ENCODE peak calls at places on chromosomes 6 and 20, in five cellular contexts. One of them, this sample, is unnamed.

GRCh38 chr6:32868257-32868788 is 14.3 kb downstream of the PSMB9 start:
- DNase-seq in bronchial epithelial cell: peak; percentile 63
- DNase-seq in kidney: no peak
- DNase-seq in heart left ventricle: peak; percentile 79
- DNase-seq in astrocyte: peak; percentile 27
- DNase-seq in this sample: no peak

GRCh38 chr6:30763618-30764489 is 19.5 kb upstream of the IER3 start:
- DNase-seq in heart left ventricle: no peak
- DNase-seq in astrocyte: peak; percentile 87
- DNase-seq in bronchial epithelial cell: no peak
- DNase-seq in kidney: no peak
- DNase-seq in this sample: no peak

GRCh38 chr6:83709748-83710050 is 798 bp upstream of the SNAP91 start:
- DNase-seq in heart left ventricle: no peak
- DNase-seq in bronchial epithelial cell: no peak
- DNase-seq in astrocyte: no peak
- DNase-seq in kidney: no peak
- DNase-seq in this sample: no peak

GRCh38 chr6:15400572-15401004 is 154.7 kb downstream of the JARID2 start:
- DNase-seq in astrocyte: no peak
- DNase-seq in heart left ventricle: peak; percentile 79
- DNase-seq in kidney: no peak
- DNase-seq in bronchial epithelial cell: no peak
- DNase-seq in this sample: no peak

GRCh38 chr20:64077541-64077875 is 1.8 kb downstream of the RGS19 start:
- DNase-seq in bronchial epithelial cell: no peak
- DNase-seq in kidney: no peak
- DNase-seq in astrocyte: no peak
- DNase-seq in heart left ventricle: no peak
- DNase-seq in this sample: no peak

GRCh38 chr6:126267621-126268020 is 72.3 kb upstream of the CENPW start:
- DNase-seq in bronchial epithelial cell: no peak
- DNase-seq in astrocyte: peak; percentile 8
- DNase-seq in kidney: no peak
- DNase-seq in heart left ventricle: no peak
- DNase-seq in this sample: no peak

GRCh38 chr6:143546599-143546998 is 35.1 kb upstream of the FUCA2 start:
- DNase-seq in heart left ventricle: no peak
- DNase-seq in astrocyte: no peak
- DNase-seq in kidney: no peak
- DNase-seq in bronchial epithelial cell: no peak
- DNase-seq in this sample: no peak

GRCh38 chr20:25695532-25696383 is 895 bp downstream of the ZNF337 start:
- DNase-seq in kidney: no peak
- DNase-seq in bronchial epithelial cell: no peak
- DNase-seq in astrocyte: no peak
- DNase-seq in heart left ventricle: no peak
- DNase-seq in this sample: no peak

GRCh38 chr6:15253107-15254073 is 7.5 kb downstream of the JARID2 start:
- DNase-seq in astrocyte: no peak
- DNase-seq in kidney: no peak
- DNase-seq in bronchial epithelial cell: no peak
- DNase-seq in heart left ventricle: no peak
- DNase-seq in this sample: no peak

GRCh38 chr6:90053614-90054013 is 159.3 kb downstream of the GJA10 start:
- DNase-seq in heart left ventricle: no peak
- DNase-seq in astrocyte: no peak
- DNase-seq in bronchial epithelial cell: no peak
- DNase-seq in kidney: no peak
- DNase-seq in this sample: no peak

DNA sequence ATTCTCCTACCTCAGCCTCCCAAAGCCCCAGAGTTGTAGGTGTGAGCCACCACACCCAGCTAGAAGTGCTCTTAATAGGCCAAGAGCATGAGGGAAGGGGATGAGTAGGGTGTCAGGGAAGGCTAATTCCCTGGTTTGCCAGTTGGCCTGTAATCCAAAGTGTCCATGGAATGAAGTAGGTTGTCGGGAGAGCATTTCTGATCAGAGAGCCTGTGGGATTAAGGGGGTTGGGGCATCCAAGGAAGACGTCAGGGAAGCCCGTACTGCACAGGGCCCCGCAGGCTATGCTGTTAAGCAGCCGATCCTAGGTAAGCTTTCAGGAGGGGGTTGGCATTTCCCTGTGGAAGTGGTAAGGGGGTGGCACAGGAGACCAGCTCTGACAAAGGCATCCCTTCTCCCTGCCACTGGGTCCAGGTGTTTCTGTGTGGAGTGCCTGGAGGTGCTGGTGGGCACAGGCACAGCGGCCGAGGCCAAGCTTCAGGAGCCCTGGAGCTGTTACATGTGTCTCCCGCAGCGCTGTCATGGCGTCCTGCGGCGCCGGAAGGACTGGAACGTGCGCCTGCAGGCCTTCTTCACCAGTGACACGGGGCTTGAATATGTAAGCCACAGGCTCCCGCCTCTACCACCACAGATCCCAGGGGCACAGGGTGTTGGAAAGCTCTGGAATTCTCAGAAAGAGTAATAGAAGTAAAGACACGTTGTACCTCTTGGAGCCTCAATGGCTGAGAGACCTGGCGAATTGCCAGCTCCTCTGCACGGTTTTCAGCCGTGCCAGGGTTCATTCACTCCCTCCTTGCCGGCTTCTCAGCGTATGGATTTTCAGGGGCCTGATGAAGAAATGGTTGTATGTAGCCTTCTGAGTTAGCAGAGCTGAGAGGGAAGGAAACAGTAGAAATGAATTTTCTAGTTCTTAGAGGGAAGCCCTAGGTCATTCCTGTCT is 21.4 kb upstream of the MAPRE1 start:
- DNase-seq in bronchial epithelial cell: no peak
- DNase-seq in astrocyte: no peak
- DNase-seq in kidney: no peak
- DNase-seq in heart left ventricle: no peak
- DNase-seq in this sample: no peak
- H3K36me3 ChIP-seq in bronchial epithelial cell: no peaks in the 10 kb centered on the region
- H3K36me3 ChIP-seq in astrocyte: peaks cover 20% of the 10 kb centered on the region
- H3K36me3 ChIP-seq in kidney: peaks cover 6% of the 10 kb centered on the region
- H3K36me3 ChIP-seq in heart left ventricle: no peaks in the 10 kb centered on the region
- H3K36me3 ChIP-seq in this sample: peaks cover 3% of the 10 kb centered on the region

GRCh38 chr20:58448958-58449357 is 59.9 kb downstream of the VAPB start:
- DNase-seq in astrocyte: no peak
- DNase-seq in heart left ventricle: no peak
- DNase-seq in kidney: no peak
- DNase-seq in bronchial epithelial cell: no peak
- DNase-seq in this sample: no peak

GRCh38 chr20:58446264-58446937 is 57.4 kb downstream of the VAPB start:
- DNase-seq in astrocyte: no peak
- DNase-seq in bronchial epithelial cell: no peak
- DNase-seq in kidney: no peak
- DNase-seq in heart left ventricle: no peak
- DNase-seq in this sample: no peak

GRCh38 chr20:58447733-58448391 is 58.8 kb downstream of the VAPB start:
- DNase-seq in astrocyte: peak; percentile 19
- DNase-seq in heart left ventricle: no peak
- DNase-seq in bronchial epithelial cell: peak; percentile 51
- DNase-seq in kidney: no peak
- DNase-seq in this sample: no peak

GRCh38 chr20:58449703-58450138 is 60.7 kb downstream of the VAPB start:
- DNase-seq in kidney: no peak
- DNase-seq in heart left ventricle: no peak
- DNase-seq in astrocyte: no peak
- DNase-seq in bronchial epithelial cell: no peak
- DNase-seq in this sample: no peak

GRCh38 chr20:58446938-58447265 is 57.9 kb downstream of the VAPB start:
- DNase-seq in heart left ventricle: no peak
- DNase-seq in kidney: no peak
- DNase-seq in astrocyte: no peak
- DNase-seq in bronchial epithelial cell: no peak
- DNase-seq in this sample: no peak
- H3K36me3 ChIP-seq in heart left ventricle: no peaks in the 10 kb centered on the region
- H3K36me3 ChIP-seq in kidney: no peaks in the 10 kb centered on the region
- H3K36me3 ChIP-seq in astrocyte: peaks cover 9% of the 10 kb centered on the region
- H3K36me3 ChIP-seq in bronchial epithelial cell: peaks cover 4% of the 10 kb centered on the region
- H3K36me3 ChIP-seq in this sample: peaks cover 7% of the 10 kb centered on the region

DNA sequence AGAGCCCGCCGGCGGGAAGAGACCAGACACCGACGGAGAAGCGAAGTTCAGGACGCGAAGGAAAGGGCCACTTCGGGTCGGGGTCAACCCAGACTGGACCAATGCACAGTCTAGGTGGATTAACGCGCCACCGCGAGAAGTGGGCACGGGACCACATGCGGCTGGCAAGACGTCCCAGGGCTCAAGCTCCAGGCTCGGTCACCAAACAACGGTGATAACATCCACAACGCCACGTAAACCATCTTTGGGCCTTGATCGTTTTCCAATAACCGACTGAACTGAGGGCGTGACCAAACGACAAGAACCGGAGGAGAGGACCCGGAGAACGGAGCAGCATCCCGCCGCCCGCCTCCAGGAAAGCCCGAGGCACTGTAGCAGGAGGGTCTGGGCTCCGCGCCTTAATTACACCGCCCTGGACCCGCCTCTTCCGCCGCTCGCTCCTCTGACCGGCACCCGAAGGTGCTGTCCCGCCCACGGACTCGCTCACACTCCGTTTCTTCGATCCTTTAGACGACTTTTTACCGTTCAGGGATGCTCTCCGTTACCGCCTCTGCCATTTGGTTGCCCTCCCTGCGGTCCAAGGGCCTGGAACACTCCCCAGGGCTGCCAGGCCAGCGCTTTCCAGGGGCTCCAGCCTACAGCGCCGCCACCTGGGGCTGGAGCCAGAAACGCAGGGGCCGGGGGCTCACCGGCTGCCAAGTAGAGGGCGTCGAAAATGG is 44.1 kb downstream of the DPPA5 start:
- DNase-seq in kidney: no peak
- DNase-seq in astrocyte: peak; percentile 56
- DNase-seq in heart left ventricle: peak; percentile 69
- DNase-seq in bronchial epithelial cell: peak; percentile 36
- DNase-seq in this sample: no peak
- H3K36me3 ChIP-seq in kidney: no peaks in the 10 kb centered on the region
- H3K36me3 ChIP-seq in astrocyte: no peaks in the 10 kb centered on the region
- H3K36me3 ChIP-seq in heart left ventricle: no peaks in the 10 kb centered on the region
- H3K36me3 ChIP-seq in bronchial epithelial cell: no peaks in the 10 kb centered on the region
- H3K36me3 ChIP-seq in this sample: no peaks in the 10 kb centered on the region

GRCh38 chr20:8842525-8842924 is 226.4 kb upstream of the PLCB4 start:
- DNase-seq in kidney: no peak
- DNase-seq in heart left ventricle: no peak
- DNase-seq in bronchial epithelial cell: no peak
- DNase-seq in astrocyte: no peak
- DNase-seq in this sample: no peak

GRCh38 chr20:8844179-8844578 is 224.7 kb upstream of the PLCB4 start:
- DNase-seq in astrocyte: no peak
- DNase-seq in heart left ventricle: no peak
- DNase-seq in bronchial epithelial cell: no peak
- DNase-seq in kidney: no peak
- DNase-seq in this sample: no peak
- H3K36me3 ChIP-seq in astrocyte: no peaks in the 10 kb centered on the region
- H3K36me3 ChIP-seq in heart left ventricle: no peaks in the 10 kb centered on the region
- H3K36me3 ChIP-seq in bronchial epithelial cell: no peaks in the 10 kb centered on the region
- H3K36me3 ChIP-seq in kidney: no peaks in the 10 kb centered on the region
- H3K36me3 ChIP-seq in this sample: no peaks in the 10 kb centered on the region

This sample was measured in BJ.